ENCODE peak calls at places on chromosomes 6 and 20, in four cellular contexts. Z is progenitor cell of endocrine pancreas, U is neural progenitor cell, N is RWPE1. E is an unnamed sample.

GRCh38 chr6:52392944-52393343 is 27.2 kb upstream of the EFHC1 start:
- DNase-seq in Z (no peak), U (no peak), N (no peak), E (no peak)

GRCh38 chr20:51354769-51355319 is 187.7 kb downstream of the NFATC2 start:
- DNase-seq in Z (no peak), U (no peak), N (no peak), E (no peak)

GRCh38 chr6:72042088-72042487 is 155.7 kb downstream of the RIMS1 start:
- DNase-seq in Z (no peak), U (peak; percentile 9), N (no peak), E (no peak)

GRCh38 chr20:53866787-53867740 is 203.3 kb downstream of the BCAS1 start:
- DNase-seq in Z (no peak), U (peak; percentile 55), N (no peak), E (no peak)

GRCh38 chr6:105263685-105264298 is 84.0 kb upstream of the POPDC3 start:
- DNase-seq in Z (no peak), U (no peak), N (no peak), E (no peak)

GRCh38 chr6:81769834-81770233 is 17.4 kb upstream of the TENT5A start:
- DNase-seq in Z (no peak), U (peak; percentile 27), N (peak; percentile 13), E (no peak)

GRCh38 chr6:151904631-151905030 is 97.1 kb downstream of the ESR1 start:
- DNase-seq in Z (no peak), U (no peak), N (no peak), E (no peak)

GRCh38 chr6:72049376-72049775 is 163.0 kb downstream of the RIMS1 start:
- DNase-seq in Z (no peak), U (no peak), N (no peak), E (no peak)

DNA sequence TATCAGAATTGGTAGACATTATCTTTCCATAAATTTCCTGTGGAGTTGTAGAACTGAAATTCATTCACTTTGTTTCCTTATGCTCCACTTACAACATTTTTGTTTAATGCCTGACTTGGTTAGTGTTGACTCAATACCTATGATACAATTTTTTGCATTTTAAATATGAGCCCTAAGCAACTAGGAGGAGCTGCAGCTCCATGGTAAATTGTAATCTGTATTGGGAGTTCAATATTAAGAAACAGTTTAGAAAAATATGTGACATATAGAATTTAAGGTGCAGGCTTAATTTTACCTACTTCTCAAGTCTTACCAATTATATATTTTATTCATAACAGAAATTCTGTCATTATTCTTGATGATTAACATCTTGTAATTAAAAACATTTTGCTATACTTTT is 868.3 kb downstream of the EYS start:
- DNase-seq in Z (no peak), U (no peak), N (no peak), E (no peak)
- TF ChIP-seq CTCF in Z (no peak), U (no peak), N (no peak), E (no peak)

GRCh38 chr20:31620246-31620645 is 15.2 kb downstream of the ID1 start:
- DNase-seq in Z (no peak), U (no peak), N (no peak), E (no peak)

GRCh38 chr20:31617432-31618104 is 12.5 kb downstream of the ID1 start:
- DNase-seq in Z (no peak), U (no peak), N (no peak), E (no peak)
- TF ChIP-seq CTCF in Z (no peak), U (no peak), N (no peak), E (no peak)

GRCh38 chr6:103268335-103268734 is 1591.4 kb downstream of the HACE1 start:
- DNase-seq in Z (no peak), U (no peak), N (no peak), E (no peak)

DNA sequence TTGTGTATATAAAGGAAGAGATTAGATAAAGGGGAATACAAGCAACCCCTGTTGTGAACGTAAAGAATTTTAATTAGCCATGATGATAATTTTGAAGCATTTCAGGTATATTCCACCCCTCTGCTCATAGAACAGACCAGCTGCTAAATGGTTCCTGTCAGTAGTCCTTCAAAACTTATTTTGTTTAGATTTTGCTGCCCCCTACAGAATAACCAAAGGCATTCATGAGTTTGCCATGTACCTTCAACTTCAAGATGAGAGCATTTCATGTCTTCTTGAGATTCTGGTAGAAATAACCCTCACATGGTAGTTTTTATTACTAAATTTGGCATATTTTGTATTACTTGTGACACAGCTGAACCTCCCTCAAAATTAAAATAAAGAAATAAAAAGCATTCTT is 1586.7 kb downstream of the HACE1 start:
- DNase-seq in Z (no peak), U (peak; percentile 51), N (no peak), E (no peak)
- TF ChIP-seq CTCF in Z (peak; percentile 65), U (peak; percentile 66), N (no peak), E (peak; percentile 53)

DNA sequence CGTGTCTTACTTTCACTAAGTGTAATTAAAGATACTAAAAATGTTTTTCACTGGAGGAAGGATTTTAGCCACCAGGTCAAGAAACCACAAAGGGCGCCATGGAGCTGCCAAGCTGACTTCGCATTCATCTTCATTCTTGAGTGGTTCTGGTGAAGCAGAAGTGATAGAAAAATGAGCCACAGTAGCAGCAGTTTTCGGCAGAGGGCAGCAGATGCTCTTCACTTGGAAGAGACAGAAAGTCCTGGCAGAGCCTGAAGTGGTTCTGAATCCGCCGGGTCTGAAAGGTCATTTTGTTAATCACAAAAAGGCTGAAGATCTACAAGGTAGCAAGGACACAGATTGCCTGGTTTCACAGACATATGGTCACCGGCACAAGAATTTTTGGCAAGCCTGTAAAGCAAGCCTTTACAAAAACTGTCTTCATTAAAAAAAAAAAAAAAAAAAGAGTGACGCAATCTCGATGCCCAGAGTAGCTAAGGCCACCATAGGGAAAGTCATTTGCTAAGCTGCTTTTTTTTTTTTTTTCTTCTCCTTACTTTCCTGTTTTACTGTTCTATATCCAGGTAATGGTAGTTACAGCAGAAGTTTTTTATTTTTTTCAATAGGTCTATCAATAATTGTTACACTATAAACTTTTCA is 345.1 kb upstream of the AGPAT4 start:
- DNase-seq in Z (no peak), U (peak; percentile 78), N (peak; percentile 48), E (peak; percentile 27)
- TF ChIP-seq CTCF in Z (peak; percentile 48), U (peak; percentile 71), N (peak; percentile 57), E (no peak)

GRCh38 chr6:137013738-137014602 is 30.8 kb downstream of the IL20RA start:
- DNase-seq in Z (no peak), U (peak; percentile 44), N (peak; percentile 67), E (no peak)
- TF ChIP-seq CTCF in Z (peak; percentile 58), U (peak; percentile 66), N (peak; percentile 81), E (no peak)